ENCODE peak calls at places on chromosomes 11 and 22, in four cellular contexts. J, X, O and Q are unnamed samples.
A peak's percentile ranks its signal among the peaks of the same experiment; 100 is the strongest.

GRCh38 chr22:26196657-26197056 is 27.4 kb downstream of the SEZ6L start:
- DNase-seq in J (no peak), X (no peak), O (peak; percentile 87), Q (no peak)

GRCh38 chr11:126391970-126392637 is 36.6 kb downstream of the ST3GAL4 start:
- DNase-seq in J (no peak), X (peak; percentile 35), O (peak; percentile 15), Q (peak; percentile 50)

GRCh38 chr11:206002-206384 is 1.2 kb downstream of the BET1L start:
- DNase-seq in J (no peak), X (no peak), O (no peak), Q (no peak)

GRCh38 chr11:61106906-61107470 is 4.7 kb downstream of the CD5 start:
- DNase-seq in J (no peak), X (no peak), O (no peak), Q (no peak)

GRCh38 chr11:134559617-134559992 is 147.6 kb upstream of the B3GAT1 start:
- DNase-seq in J (no peak), X (no peak), O (no peak), Q (no peak)

GRCh38 chr11:120142072-120142423 is 4.1 kb upstream of the TRIM29 start:
- DNase-seq in J (no peak), X (no peak), O (no peak), Q (no peak)

GRCh38 chr11:33350287-33350686 is 93.1 kb downstream of the HIPK3 start:
- DNase-seq in J (no peak), X (no peak), O (no peak), Q (no peak)

GRCh38 chr22:23566716-23567475 is 13.2 kb downstream of the IGLL1 start:
- DNase-seq in J (no peak), X (no peak), O (no peak), Q (no peak)

GRCh38 chr11:95108671-95109551 is 19.3 kb downstream of the ENDOD1 start:
- DNase-seq in J (no peak), X (no peak), O (no peak), Q (peak; percentile 74)

GRCh38 chr11:117144477-117145392 is 648 bp downstream of the PAFAH1B2 start:
- DNase-seq in J (peak; percentile 38), X (no peak), O (peak; percentile 64), Q (peak; percentile 83)

GRCh38 chr11:10490398-10491232 is 35.6 kb downstream of the AMPD3 start:
- DNase-seq in J (peak; percentile 91), X (no peak), O (peak; percentile 68), Q (peak; percentile 83)

DNA sequence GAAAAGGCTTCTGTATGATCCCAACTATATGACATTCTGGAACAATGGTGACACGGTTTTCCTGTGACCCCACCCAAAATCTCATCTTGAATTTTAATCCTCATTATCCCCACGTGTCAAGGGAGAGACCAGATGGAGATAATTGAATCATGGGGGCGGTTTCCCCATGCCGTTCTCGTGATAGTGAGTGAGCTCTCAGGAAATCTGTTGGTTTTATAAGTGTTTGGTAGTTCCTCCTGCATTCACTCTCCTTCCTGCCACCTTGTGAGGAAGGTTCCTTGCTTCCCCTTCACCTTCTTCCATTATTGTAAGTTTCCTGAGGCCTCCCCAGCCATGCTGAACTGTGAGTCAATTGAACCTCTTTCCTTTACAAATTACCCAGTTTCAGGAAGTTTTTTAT is 53.1 kb upstream of the TSPAN18 start:
- DNase-seq in J (no peak), X (no peak), O (no peak), Q (no peak)
- TF ChIP-seq CHD4 in J (no peak), X (no peak), O (no peak), Q (no peak)

DNA sequence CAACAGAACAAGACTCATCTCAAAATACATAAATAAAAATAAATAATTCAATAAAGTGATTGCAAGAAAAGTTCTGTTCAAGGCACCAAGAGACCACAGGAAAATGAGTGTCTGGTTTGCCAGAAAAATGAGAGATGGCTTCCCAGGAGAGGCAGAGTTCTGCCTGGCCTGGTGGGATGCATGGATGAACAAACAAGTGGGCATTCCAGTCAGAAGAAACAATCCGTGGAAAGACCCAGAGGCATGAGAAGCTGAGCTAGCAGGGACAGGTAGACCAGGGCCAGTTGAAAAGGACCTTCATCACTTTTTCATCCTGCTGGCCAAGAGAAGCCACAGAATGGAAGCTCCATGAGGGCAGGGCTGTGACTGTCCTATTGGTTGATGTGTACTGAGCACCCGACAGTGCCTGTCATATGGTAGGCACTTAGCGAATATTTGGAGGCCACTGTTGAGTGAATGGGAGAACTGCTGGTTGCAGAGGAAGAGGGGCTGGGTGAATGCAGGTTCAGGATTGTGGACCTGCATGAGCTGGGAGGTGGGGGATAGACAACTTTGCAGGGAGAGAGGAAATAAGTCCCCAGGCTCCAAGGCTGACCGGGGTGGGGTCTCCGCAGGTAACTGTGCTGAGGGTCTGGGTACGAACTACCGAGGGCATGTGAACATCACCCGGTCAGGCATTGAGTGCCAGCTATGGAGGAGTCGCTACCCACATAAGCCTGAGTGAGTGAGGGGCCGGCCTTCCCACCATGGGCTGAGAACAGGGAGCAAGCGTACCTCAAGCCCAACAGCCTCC is 3.7 kb downstream of the F2 start:
- DNase-seq in J (no peak), X (no peak), O (no peak), Q (no peak)
- TF ChIP-seq CHD4 in J (no peak), X (no peak), O (no peak), Q (no peak)

DNA sequence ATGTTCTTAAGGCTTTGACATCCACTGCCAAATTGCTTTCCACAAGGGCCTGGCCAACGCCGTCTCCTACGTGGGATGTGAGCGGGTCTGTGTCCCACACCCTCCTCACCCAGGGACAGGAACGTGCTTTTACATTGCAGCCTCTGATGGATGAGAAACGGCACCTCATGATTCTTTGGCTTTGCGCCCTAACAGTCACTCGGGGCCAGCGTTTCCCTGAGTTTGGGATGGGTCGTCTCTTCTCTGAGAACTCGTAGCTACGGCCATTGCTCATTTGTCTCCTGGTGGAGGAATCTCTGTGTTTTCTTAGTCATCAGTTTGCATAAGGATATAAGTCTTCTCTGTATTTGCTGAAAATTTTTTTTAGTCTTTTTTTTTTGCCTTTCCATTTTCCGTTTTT is 11.8 kb downstream of the TNNT3 start:
- DNase-seq in J (no peak), X (no peak), O (no peak), Q (no peak)
- TF ChIP-seq CHD4 in J (no peak), X (no peak), O (no peak), Q (no peak)

DNA sequence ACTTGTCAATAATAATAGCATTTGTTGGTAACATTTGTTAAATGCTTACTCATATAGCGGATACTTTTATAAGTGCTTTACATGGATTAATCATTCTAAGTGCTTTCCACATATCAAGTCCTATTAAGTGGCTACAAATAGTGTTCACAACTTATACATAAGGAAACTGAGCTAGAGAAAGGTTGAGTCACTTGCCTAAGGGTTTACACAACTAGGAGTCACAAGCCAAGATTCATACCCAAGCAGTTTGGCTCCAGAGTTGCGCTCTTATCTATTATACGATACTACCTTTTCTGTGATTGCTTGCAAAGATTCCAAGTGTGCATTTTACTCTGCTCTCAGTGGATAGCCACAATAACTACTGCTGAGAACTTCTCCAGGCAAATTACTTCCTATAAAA is 215.9 kb upstream of the CCDC90B start:
- DNase-seq in J (no peak), X (no peak), O (no peak), Q (no peak)
- TF ChIP-seq CHD4 in J (no peak), X (no peak), O (no peak), Q (no peak)

DNA sequence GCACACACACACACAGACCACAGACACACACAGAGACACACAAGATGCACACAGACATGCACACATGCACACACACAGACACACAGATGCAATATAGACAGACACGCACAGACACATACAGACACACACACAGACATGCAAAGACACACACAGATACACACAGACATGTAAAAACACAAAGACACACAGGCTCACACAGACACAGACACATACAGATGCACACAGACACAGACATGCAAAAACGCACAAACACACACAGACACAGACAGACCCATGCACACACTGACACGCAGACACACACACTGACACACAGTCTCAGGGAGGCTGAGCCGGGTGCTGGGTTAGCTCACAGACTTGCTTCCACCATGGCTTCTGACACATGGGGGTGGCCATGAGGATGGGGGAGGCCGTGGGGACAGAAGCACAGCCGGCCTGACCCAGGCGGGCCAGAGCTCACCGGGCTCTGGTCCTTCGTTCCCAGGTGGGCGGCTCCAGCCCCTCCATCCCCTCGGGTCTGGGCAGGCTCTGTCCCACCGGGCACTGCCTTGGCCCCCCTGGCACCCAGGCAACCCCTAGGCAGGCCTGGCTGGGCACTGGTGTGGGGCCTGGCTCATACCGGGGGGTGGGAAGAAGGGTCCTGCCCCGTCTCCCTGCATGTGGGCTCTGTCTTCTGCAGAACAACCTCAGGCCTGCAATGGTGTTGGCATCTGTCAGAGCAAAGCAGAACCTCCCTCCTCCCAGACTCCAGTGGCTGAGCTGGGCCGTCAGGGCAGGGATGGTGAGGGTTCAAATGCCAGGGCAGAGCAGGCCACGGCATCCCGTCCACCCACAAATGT is 1489.5 kb downstream of the BRD1 start:
- DNase-seq in J (no peak), X (no peak), O (no peak), Q (no peak)
- TF ChIP-seq CHD4 in J (no peak), X (no peak), O (no peak), Q (no peak)

GRCh38 chr11:47394050-47394321 is 14.4 kb upstream of the SLC39A13 start:
- DNase-seq in J (no peak), X (no peak), O (no peak), Q (no peak)

GRCh38 chr11:47396049-47396320 is 12.4 kb upstream of the SLC39A13 start:
- DNase-seq in J (no peak), X (no peak), O (no peak), Q (no peak)

GRCh38 chr11:47393163-47394049 is 15.0 kb upstream of the SLC39A13 start:
- DNase-seq in J (no peak), X (no peak), O (no peak), Q (peak; percentile 67)

GRCh38 chr11:47394322-47395224 is 13.8 kb upstream of the SLC39A13 start:
- DNase-seq in J (no peak), X (no peak), O (peak; percentile 38), Q (peak; percentile 67)

GRCh38 chr11:47395225-47396048 is 13.0 kb upstream of the SLC39A13 start:
- DNase-seq in J (no peak), X (no peak), O (no peak), Q (no peak)
- TF ChIP-seq CHD4 in J (no peak), X (no peak), O (no peak), Q (no peak)

DNA sequence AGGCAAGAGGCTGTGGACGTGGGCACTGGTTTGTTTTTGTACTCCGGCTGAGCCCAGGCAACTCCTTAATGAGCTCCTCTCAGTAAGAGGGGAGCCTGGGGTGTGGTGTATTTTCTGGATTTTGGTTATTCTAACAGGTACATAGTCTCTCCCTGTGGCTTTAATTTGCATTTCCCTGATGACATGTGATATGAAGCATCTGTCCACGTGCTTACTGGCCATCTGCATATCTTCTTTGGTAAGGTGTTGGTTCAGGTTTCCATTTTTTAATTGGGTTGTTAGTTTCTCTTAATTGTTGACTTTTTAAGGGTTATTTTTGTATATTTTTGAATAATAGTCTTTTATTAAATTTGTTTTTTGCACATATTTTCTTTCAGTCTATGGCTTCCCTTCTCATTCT is 30.8 kb upstream of the SNX19 start:
- DNase-seq in J (no peak), X (no peak), O (no peak), Q (no peak)
- TF ChIP-seq CHD4 in J (no peak), X (no peak), O (no peak), Q (no peak)

DNA sequence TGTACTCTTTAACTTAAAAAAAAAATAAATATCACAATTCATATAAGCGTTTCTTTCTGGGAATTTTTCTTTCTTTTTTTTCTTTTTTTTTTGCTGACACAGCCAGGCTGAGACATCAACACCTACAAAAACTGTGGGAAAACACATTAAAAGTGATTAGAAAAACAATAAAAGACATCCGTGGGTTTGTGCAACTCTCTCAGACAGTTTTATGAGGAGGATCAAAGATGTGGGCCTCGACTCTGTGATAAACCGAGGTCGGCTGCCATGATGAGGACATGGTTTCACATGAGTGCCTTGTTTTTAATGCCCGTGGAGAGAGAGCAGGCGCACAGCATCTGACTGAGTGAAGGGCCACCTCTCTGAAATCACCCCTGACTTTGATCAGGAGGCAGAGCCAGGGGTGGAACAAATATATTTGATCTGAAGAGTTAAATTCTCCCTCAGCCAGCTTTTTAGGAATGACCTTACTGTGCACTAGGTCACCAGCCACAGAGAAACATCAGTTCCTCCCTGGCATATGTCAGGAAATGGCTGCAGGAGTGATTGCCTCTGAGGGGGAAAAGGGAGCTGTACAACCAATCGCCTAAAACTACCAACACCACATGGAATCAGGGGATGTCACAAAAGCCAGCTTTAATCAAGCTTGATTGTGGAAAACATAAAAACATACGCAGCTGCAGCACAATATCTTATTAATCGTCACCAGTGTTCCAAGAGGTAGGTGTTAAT is 164.8 kb downstream of the MAML2 start:
- DNase-seq in J (no peak), X (no peak), O (no peak), Q (no peak)
- TF ChIP-seq CHD4 in J (no peak), X (no peak), O (no peak), Q (no peak)